ENCODE peak calls at places on chromosomes 11 and 22, in seven cellular contexts. F, S, C, D, R, L and U are unnamed samples.

GRCh38 chr11:134014502-134014901 is 54.4 kb upstream of the JAM3 start:
- DNase-seq in F (no peak), R (no peak), D (no peak), C (no peak), L (no peak), S (peak), U (no peak)

GRCh38 chr22:19896665-19897355 is 42.1 kb upstream of the GNB1L start:
- DNase-seq in F (no peak), R (no peak), D (no peak), S (no peak), L (no peak), C (no peak), U (no peak)

GRCh38 chr22:20552913-20553401 is 45.5 kb downstream of the MED15 start:
- DNase-seq in L (no peak), S (no peak), D (no peak), R (peak), C (no peak), F (no peak), U (no peak)

GRCh38 chr22:29143848-29144785 is 61.6 kb upstream of the EMID1 start:
- DNase-seq in R (no peak), S (no peak), C (no peak), L (no peak), D (no peak), F (no peak), U (no peak)

GRCh38 chr11:2913029-2913431 is 16.2 kb downstream of the PHLDA2 start:
- DNase-seq in L (peak), S (no peak), F (no peak), R (no peak), C (no peak), D (no peak), U (no peak)

GRCh38 chr11:60972182-60973030 is 926 bp downstream of the CD6 start:
- DNase-seq in D (no peak), L (no peak), S (no peak), F (no peak), C (no peak), R (no peak), U (no peak)

GRCh38 chr22:29110946-29111345 is 38.1 kb downstream of the KREMEN1 start:
- DNase-seq in S (no peak), F (no peak), L (no peak), C (no peak), R (no peak), D (no peak), U (no peak)

GRCh38 chr11:704799-705645 is 1.0 kb upstream of the EPS8L2 start:
- DNase-seq in S (no peak), R (peak), D (no peak), C (peak), L (no peak), F (no peak), U (no peak)

GRCh38 chr11:101497292-101497691 is 86.5 kb downstream of the TRPC6 start:
- DNase-seq in R (no peak), S (no peak), D (no peak), F (no peak), C (no peak), L (no peak), U (no peak)

GRCh38 chr22:22403771-22404170 is 104.8 kb downstream of the ZNF280B start:
- DNase-seq in D (no peak), S (no peak), C (no peak), F (no peak), L (no peak), R (no peak), U (no peak)

GRCh38 chr11:103737791-103738190 is 298.6 kb upstream of the DDI1 start:
- DNase-seq in F (no peak), D (no peak), L (no peak), R (no peak), C (no peak), S (no peak), U (no peak)

GRCh38 chr11:14620027-14620511 is 23.5 kb upstream of the PDE3B start:
- DNase-seq in F (no peak), S (no peak), L (no peak), C (no peak), D (no peak), R (peak), U (no peak)

GRCh38 chr22:39284142-39284980 is 35.1 kb downstream of the RPL3 start:
- DNase-seq in R (no peak), D (no peak), S (no peak), L (no peak), C (no peak), F (no peak), U (no peak)

GRCh38 chr11:68224606-68225005 is 11.5 kb upstream of the KMT5B start:
- DNase-seq in S (no peak), D (no peak), F (no peak), C (no peak), L (no peak), R (no peak), U (no peak)

GRCh38 chr22:45548991-45549736 is 46.5 kb downstream of the FBLN1 start:
- DNase-seq in F (no peak), S (no peak), R (peak), D (no peak), C (peak), L (peak), U (no peak)

GRCh38 chr11:55707029-55707428 is 45.0 kb downstream of the OR4C6 start:
- DNase-seq in D (no peak), L (peak), S (no peak), R (no peak), C (peak), F (no peak), U (no peak)

GRCh38 chr11:95999604-96000003 is 75.7 kb upstream of the MTMR2 start:
- DNase-seq in D (no peak), L (no peak), C (no peak), S (no peak), R (no peak), F (no peak), U (no peak)

GRCh38 chr11:87603887-87604286 is 566.2 kb downstream of the TMEM135 start:
- DNase-seq in S (no peak), F (no peak), L (no peak), D (no peak), R (no peak), C (no peak), U (no peak)

GRCh38 chr22:39530692-39531331 is 1.7 kb downstream of the RPS19BP1 start:
- DNase-seq in F (no peak), R (no peak), L (peak), C (no peak), S (no peak), D (no peak), U (no peak)

GRCh38 chr22:21972293-21972779 is 10.3 kb downstream of the TOP3B start:
- DNase-seq in S (peak), R (peak), L (no peak), F (peak), C (peak), D (peak), U (peak)

GRCh38 chr11:36452231-36452630 is 57.8 kb downstream of the TRAF6 start:
- DNase-seq in S (no peak), F (no peak), C (no peak), L (no peak), R (no peak), D (no peak), U (no peak)

GRCh38 chr11:85539740-85540139 is 87.4 kb downstream of the DLG2 start:
- DNase-seq in S (no peak), C (no peak), D (no peak), R (no peak), L (no peak), F (no peak), U (no peak)

GRCh38 chr11:85541683-85542082 is 85.5 kb downstream of the DLG2 start:
- DNase-seq in L (no peak), F (no peak), R (no peak), C (no peak), S (no peak), D (no peak), U (no peak)

GRCh38 chr11:85540181-85540580 is 87.0 kb downstream of the DLG2 start:
- DNase-seq in L (no peak), S (no peak), C (no peak), R (no peak), F (no peak), D (no peak), U (no peak)

GRCh38 chr11:85539029-85539689 is 88.0 kb downstream of the DLG2 start:
- DNase-seq in L (no peak), D (no peak), R (no peak), C (no peak), F (no peak), S (no peak), U (no peak)

GRCh38 chr11:85540635-85541034 is 86.5 kb downstream of the DLG2 start:
- DNase-seq in D (no peak), F (no peak), C (no peak), R (no peak), L (no peak), S (peak), U (no peak)
- TF ChIP-seq CTCF in D (peak), F (no peak), C (no peak), R (no peak), L (no peak), S (no peak), U (no peak)

GRCh38 chr11:69667619-69668604 is 7.2 kb downstream of the LTO1 start:
- DNase-seq in S (no peak), C (no peak), L (no peak), R (no peak), F (no peak), D (no peak), U (peak)

GRCh38 chr11:69666752-69667536 is 8.2 kb downstream of the LTO1 start:
- DNase-seq in D (no peak), C (no peak), R (no peak), F (no peak), S (no peak), L (no peak), U (no peak)

GRCh38 chr11:69671734-69672465 is 3.3 kb downstream of the LTO1 start:
- DNase-seq in F (no peak), C (no peak), L (no peak), R (no peak), S (no peak), D (no peak), U (no peak)

GRCh38 chr11:69669486-69669885 is 5.7 kb downstream of the LTO1 start:
- DNase-seq in C (no peak), L (no peak), F (no peak), S (no peak), R (no peak), D (no peak), U (no peak)

DNA sequence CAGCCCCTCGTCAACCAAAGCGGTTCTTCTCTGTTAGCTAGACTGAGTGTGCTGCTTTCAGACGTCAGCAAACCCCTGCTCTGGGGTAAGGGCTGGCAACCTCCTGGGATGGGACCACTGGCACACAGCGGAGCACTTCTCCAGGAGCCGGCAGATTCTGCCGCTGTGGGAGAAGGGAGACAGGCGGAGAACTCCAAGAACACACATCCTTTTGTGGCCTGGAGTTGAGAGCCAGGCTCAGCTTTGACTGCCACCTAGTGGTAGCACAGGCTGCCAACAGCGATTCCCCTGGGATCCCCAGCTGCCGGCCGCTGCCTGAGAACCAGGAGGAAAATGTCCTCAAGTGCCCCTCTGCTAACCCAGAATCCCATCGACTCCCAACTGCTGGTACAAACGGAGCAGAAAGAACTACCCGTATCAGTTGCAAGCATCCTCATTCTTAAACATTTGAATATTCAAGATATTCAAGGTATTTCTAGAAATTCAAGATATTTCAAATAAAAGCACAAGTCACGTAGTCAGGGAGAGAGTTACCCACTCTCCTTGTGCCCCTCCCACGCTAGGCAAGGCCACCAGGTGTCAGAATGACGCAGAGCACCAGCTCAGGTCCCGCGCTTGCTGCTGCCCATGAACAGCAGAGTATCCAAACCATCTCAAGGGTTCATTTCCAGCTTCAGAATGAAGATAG is 4.9 kb downstream of the LTO1 start:
- DNase-seq in C (peak), S (peak), R (peak), F (peak), D (peak), L (peak), U (peak)
- TF ChIP-seq CTCF in C (peak), S (peak), R (peak), F (peak), D (peak), L (peak), U (peak)

GRCh38 chr11:99814738-99815137 is 794.0 kb downstream of the CNTN5 start:
- DNase-seq in D (no peak), S (no peak), F (no peak), C (no peak), R (no peak), L (no peak), U (no peak)
- TF ChIP-seq CTCF in D (no peak), S (no peak), F (no peak), C (no peak), R (no peak), L (no peak), U (no peak)

DNA sequence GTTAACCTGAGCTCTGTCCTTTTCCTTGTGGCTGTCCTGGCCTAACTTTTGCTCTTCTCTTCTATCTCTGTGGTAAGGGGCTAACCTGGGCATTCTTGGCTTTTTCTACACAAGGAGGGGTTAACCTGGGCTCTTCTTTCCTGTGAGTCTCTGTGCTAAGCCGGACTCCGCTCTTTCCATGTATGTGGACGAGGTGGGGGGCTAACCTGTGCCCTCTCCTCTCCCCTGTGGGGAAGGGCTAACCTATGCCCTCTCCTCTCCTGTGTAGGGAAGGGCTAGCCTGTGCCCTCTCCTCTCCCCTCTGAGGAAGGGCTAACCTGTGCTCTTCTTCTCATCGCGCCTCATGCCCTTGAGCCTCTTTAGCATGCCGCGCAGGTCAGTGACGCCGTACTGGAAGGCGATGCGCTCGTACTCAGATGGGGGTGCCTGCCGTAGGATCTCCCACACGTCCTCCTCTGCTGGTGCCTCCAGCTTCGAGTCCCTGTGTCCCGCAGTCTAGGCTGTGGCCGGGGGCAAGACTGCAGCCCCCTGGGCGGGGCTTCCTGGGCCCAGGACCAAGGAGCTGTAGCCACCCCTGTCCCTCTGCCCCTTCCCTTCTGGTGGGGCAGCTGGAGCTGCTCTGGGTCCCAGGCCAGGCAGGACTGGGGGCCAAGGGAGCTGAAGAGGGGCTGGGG is 6.5 kb downstream of the MYBPC3 start:
- DNase-seq in L (no peak), C (no peak), S (no peak), D (no peak), F (no peak), R (no peak), U (no peak)
- TF ChIP-seq CTCF in L (no peak), C (no peak), S (no peak), D (no peak), F (no peak), R (no peak), U (no peak)

GRCh38 chr11:135074397-135074998 is 662.5 kb upstream of the B3GAT1 start:
- DNase-seq in L (no peak), F (no peak), S (no peak), D (no peak), R (no peak), C (no peak), U (no peak)
- TF ChIP-seq CTCF in L (no peak), F (no peak), S (no peak), D (no peak), R (no peak), C (no peak), U (peak)

DNA sequence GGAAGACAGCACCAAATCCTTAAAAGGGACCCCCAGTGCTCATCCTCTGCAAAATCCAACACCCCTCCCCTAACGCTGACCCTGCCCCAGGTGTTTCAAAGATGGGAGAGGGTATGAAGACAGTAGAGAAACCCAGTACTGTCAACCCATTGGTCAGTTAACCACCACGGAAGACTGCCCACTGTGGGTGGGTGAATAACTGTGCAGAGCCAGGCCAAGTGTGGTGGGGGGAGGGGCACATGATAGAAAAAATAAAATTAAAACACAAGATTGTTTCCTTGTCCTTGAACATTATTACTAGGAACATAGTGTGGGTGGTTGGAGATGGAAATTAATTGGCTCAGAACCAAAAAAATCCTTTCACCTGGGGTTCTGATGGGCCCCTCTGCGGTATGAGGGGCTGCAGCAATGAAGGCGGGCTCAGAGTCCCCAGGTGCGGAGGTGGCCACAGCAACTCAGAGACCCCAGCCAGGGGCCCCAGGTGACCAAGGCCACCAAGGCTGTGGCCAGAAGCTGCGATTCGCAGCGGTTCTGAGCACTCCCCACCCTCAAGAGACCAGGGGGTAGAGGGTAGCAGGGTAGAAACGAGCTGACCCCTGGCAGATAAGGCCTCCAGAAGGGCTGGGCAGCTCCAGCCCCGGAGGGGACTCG is 1.1 kb downstream of the TNKS1BP1 start:
- DNase-seq in C (peak), L (peak), F (no peak), R (peak), S (no peak), D (no peak), U (no peak)
- TF ChIP-seq CTCF in C (no peak), L (no peak), F (no peak), R (no peak), S (no peak), D (no peak), U (no peak)

GRCh38 chr11:20880094-20880493 is 210.7 kb downstream of the NELL1 start:
- DNase-seq in R (no peak), L (no peak), F (no peak), S (no peak), D (no peak), C (no peak), U (no peak)

GRCh38 chr11:20873054-20873453 is 203.7 kb downstream of the NELL1 start:
- DNase-seq in F (no peak), L (no peak), R (peak), S (peak), C (peak), D (peak), U (no peak)

GRCh38 chr11:20876738-20877137 is 207.4 kb downstream of the NELL1 start:
- DNase-seq in C (no peak), D (no peak), F (no peak), L (no peak), R (no peak), S (no peak), U (no peak)

GRCh38 chr11:20874358-20874757 is 205.0 kb downstream of the NELL1 start:
- DNase-seq in F (no peak), L (no peak), R (no peak), C (no peak), S (no peak), D (no peak), U (no peak)
- TF ChIP-seq CTCF in F (no peak), L (no peak), R (no peak), C (no peak), S (no peak), D (no peak), U (no peak)

GRCh38 chr11:34366522-34366921 is 8.7 kb upstream of the ABTB2 start:
- DNase-seq in D (no peak), L (no peak), F (no peak), C (no peak), R (peak), S (peak), U (no peak)
- TF ChIP-seq CTCF in D (peak), L (no peak), F (no peak), C (peak), R (no peak), S (no peak), U (peak)

DNA sequence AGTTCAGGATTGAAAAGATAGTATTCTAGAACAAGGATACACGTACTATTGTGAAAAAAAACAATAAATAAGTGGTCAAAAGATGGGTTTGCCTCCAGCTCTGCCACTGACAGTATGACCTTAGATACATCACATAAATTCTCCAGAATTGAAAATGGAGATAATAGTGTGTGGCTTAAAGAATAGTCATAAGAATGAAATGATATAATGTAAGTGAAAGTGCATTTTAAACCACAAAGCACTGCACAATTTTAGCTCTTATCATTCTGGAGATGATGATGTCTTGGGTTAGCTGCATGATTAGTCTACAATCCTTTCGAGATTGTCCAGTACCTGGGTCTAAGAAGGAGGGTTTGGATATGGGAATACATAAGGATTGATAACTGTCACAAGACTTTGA is 21.9 kb upstream of the CEP295 start:
- DNase-seq in D (no peak), F (no peak), R (no peak), C (no peak), L (no peak), S (no peak), U (no peak)
- TF ChIP-seq CTCF in D (no peak), F (no peak), R (no peak), C (no peak), L (no peak), S (no peak), U (no peak)